ENCODE peak calls at places on chromosomes 11 and 22, in eight cellular contexts. O is HepG2; F is activated CD8-positive, alpha-beta T cell treated with anti-CD3 and anti-CD28 coated beads for 36 hours; Q is epithelial cell of proximal tubule; S is CD4-positive, alpha-beta T cell; U is tibial nerve; A is NB4; V is kidney. G is an unnamed sample.

GRCh38 chr22:47129902-47130301 is 367.5 kb downstream of the TBC1D22A start:
- DNase-seq in S (no peak), U (no peak), Q (no peak), A (peak; percentile 53), F (peak; percentile 24), O (no peak), V (no peak), G (no peak)

GRCh38 chr11:68933605-68934320 is 30.1 kb downstream of the IGHMBP2 start:
- DNase-seq in Q (no peak), V (peak; percentile 58), F (no peak), O (no peak), A (no peak), S (no peak), U (no peak), G (no peak)

GRCh38 chr22:23305922-23306374 is 125.6 kb downstream of the BCR start:
- DNase-seq in F (no peak), S (no peak), O (no peak), U (peak; percentile 65), V (peak; percentile 95), Q (no peak), A (no peak), G (no peak)

GRCh38 chr11:129787518-129787917 is 28.1 kb upstream of the TMEM45B start:
- DNase-seq in S (no peak), O (no peak), U (no peak), F (no peak), Q (peak; percentile 9), V (no peak), A (peak; percentile 16), G (no peak)

GRCh38 chr22:17410576-17410975 is 41.3 kb downstream of the CECR2 start:
- DNase-seq in Q (no peak), V (no peak), U (no peak), S (no peak), A (no peak), F (no peak), O (no peak), G (no peak)

GRCh38 chr11:1771273-1771672 is 7.5 kb upstream of the CTSD start:
- DNase-seq in F (peak; percentile 1), V (no peak), S (no peak), U (no peak), Q (no peak), O (no peak), A (peak; percentile 71), G (no peak)

GRCh38 chr11:44793350-44794090 is 66.8 kb downstream of the TSPAN18 start:
- DNase-seq in Q (no peak), F (no peak), A (no peak), U (no peak), S (no peak), V (no peak), O (no peak), G (no peak)

GRCh38 chr11:614091-614582 is 1.6 kb downstream of the IRF7 start:
- DNase-seq in A (no peak), Q (no peak), S (no peak), F (no peak), V (peak; percentile 78), U (no peak), O (no peak), G (no peak)

GRCh38 chr11:64028398-64029115 is 7.2 kb upstream of the FLRT1 start:
- DNase-seq in O (no peak), A (no peak), F (no peak), S (no peak), Q (no peak), U (no peak), V (no peak), G (no peak)

GRCh38 chr11:74425100-74425499 is 26.9 kb upstream of the PGM2L1 start:
- DNase-seq in Q (no peak), F (no peak), O (no peak), S (no peak), A (no peak), U (no peak), V (no peak), G (no peak)

GRCh38 chr22:38397189-38398097 is 57.6 kb downstream of the KCNJ4 start:
- DNase-seq in A (peak; percentile 72), F (no peak), V (peak; percentile 89), Q (no peak), O (no peak), U (peak; percentile 23), S (no peak), G (no peak)

GRCh38 chr22:24184057-24184798 is 2.9 kb downstream of the SUSD2 start:
- DNase-seq in F (no peak), A (no peak), S (no peak), Q (no peak), V (peak; percentile 61), O (no peak), U (no peak), G (no peak)

GRCh38 chr11:82046778-82047177 is 686.9 kb downstream of the FAM181B start:
- DNase-seq in V (no peak), S (no peak), U (no peak), Q (peak; percentile 25), F (no peak), O (no peak), A (no peak), G (no peak)

GRCh38 chr22:23287136-23288095 is 107.1 kb downstream of the BCR start:
- DNase-seq in O (no peak), Q (no peak), A (no peak), F (no peak), U (no peak), V (peak; percentile 63), S (no peak), G (no peak)

GRCh38 chr11:3903207-3903896 is 47.9 kb downstream of the STIM1 start:
- DNase-seq in V (no peak), A (peak; percentile 51), Q (no peak), U (peak; percentile 20), F (no peak), O (no peak), S (no peak), G (no peak)

GRCh38 chr11:123920943-123921342 is 18.5 kb upstream of the OR4D5 start:
- DNase-seq in V (no peak), O (no peak), A (no peak), U (no peak), S (no peak), Q (no peak), F (no peak), G (no peak)

GRCh38 chr11:128232588-128232987 is 354.8 kb downstream of the ETS1 start:
- DNase-seq in U (no peak), V (no peak), A (no peak), O (no peak), F (peak; percentile 84), Q (no peak), S (no peak), G (no peak)

GRCh38 chr22:38799265-38800002 is 5.5 kb upstream of the DNAL4 start:
- DNase-seq in F (no peak), A (no peak), O (no peak), S (no peak), V (no peak), Q (no peak), U (no peak), G (no peak)

GRCh38 chr22:43826142-43827093 is 14.3 kb upstream of the EFCAB6 start:
- DNase-seq in S (no peak), A (peak; percentile 26), O (no peak), U (no peak), F (no peak), Q (no peak), V (peak; percentile 74), G (no peak)

GRCh38 chr11:114193730-114194674 is 102.2 kb upstream of the NNMT start:
- DNase-seq in S (no peak), F (no peak), O (no peak), U (no peak), Q (no peak), V (no peak), A (no peak), G (no peak)

GRCh38 chr11:19209617-19210016 is 7.8 kb upstream of the CSRP3 start:
- DNase-seq in F (no peak), A (no peak), Q (no peak), S (no peak), O (no peak), V (no peak), U (no peak), G (no peak)

GRCh38 chr11:118923721-118924587 is 1.8 kb downstream of the BCL9L start:
- DNase-seq in F (no peak), V (peak; percentile 62), U (no peak), O (no peak), A (no peak), S (peak; percentile 45), Q (no peak), G (no peak)

GRCh38 chr22:36595154-36595553 is 66.2 kb upstream of the EIF3D start:
- DNase-seq in V (peak; percentile 25), Q (no peak), O (no peak), A (no peak), S (no peak), U (no peak), F (no peak), G (no peak)
- TF ChIP-seq CTCF in V (no peak), Q (no peak), O (no peak), A (no peak), S (no peak), U (no peak), F (no peak), G (no peak)

DNA sequence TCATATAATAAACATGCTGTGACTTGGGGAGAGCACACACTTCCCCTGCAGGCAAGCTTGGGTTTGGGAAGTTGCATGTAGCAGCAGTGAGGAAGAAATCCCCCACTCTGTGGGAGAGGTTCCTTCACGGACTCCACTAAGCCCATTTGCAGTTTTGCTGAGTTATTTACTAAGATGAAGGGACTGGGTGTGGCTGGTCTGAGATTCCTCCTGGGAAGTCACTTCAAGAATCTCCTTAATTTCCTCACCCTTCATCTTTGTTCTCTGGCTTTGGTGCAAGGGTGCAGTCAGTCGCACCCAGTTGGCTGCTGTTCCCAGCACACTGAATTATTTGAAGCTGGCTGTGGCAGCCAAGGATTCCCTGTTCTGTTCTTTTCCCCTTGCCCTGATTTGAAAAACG is 104.8 kb downstream of the ARFGAP2 start:
- DNase-seq in S (no peak), V (no peak), Q (no peak), F (no peak), U (peak; percentile 22), A (no peak), O (no peak), G (no peak)
- TF ChIP-seq CTCF in S (no peak), V (no peak), Q (no peak), F (no peak), U (no peak), A (no peak), O (no peak), G (no peak)

DNA sequence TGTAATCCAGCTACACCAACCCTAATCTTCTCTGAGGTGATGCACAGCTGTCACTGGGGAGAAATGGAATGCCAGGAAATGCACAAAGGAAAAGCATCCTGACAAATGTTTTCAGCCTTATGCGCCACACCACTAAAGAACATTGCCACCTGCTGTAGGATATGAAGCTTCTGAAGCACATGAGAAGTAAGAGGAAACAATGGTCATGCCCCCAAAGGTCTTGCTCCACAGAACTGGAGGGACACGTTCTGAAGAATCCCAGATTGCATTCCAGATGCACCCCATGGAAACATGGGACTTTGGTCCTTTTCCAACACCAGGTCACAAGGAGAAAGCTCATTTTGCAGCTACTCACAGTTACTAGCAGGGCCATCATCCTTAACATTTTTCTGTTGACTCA is 48.7 kb upstream of the ZBED5 start:
- DNase-seq in O (no peak), S (no peak), A (no peak), Q (no peak), F (no peak), U (no peak), V (no peak), G (no peak)
- TF ChIP-seq CTCF in O (peak; percentile 34), S (no peak), A (no peak), Q (peak; percentile 36), F (no peak), U (no peak), V (no peak), G (no peak)

GRCh38 chr22:20390394-20390907 is 3.5 kb upstream of the ZNF74 start:
- DNase-seq in U (no peak), A (no peak), V (no peak), S (no peak), O (no peak), F (no peak), Q (no peak), G (no peak)
- TF ChIP-seq CTCF in U (no peak), A (no peak), V (no peak), S (no peak), O (no peak), F (no peak), Q (no peak), G (no peak)

G was measured in GM10248.